ENCODE peak calls at places on chromosomes 13 and 19, in nine cellular contexts. One of them, this sample, is unnamed.
A peak's percentile ranks its signal among the peaks of the same experiment; 100 is the strongest.

GRCh38 chr19:7348587-7349230 is at the start of gene ARHGEF18:
- DNase-seq in NT2/D1: no peak
- DNase-seq in left lung: peak; percentile 88
- DNase-seq in CD8-positive, alpha-beta memory T cell: peak; percentile 26
- DNase-seq in transverse colon: peak; percentile 40
- DNase-seq in cardiac muscle cell: no peak
- DNase-seq in A549: no peak
- DNase-seq in fibroblast of lung: no peak
- DNase-seq in MM.1S: no peak
- DNase-seq in this sample: no peak

GRCh38 chr19:39941615-39942507 is 7.4 kb upstream of the FCGBP start:
- DNase-seq in fibroblast of lung: no peak
- DNase-seq in cardiac muscle cell: no peak
- DNase-seq in transverse colon: peak; percentile 55
- DNase-seq in CD8-positive, alpha-beta memory T cell: peak; percentile 50
- DNase-seq in left lung: no peak
- DNase-seq in MM.1S: peak; percentile 91
- DNase-seq in A549: no peak
- DNase-seq in NT2/D1: no peak
- DNase-seq in this sample: no peak

GRCh38 chr19:13085673-13086072 is 17.0 kb downstream of the LYL1 start:
- DNase-seq in A549: no peak
- DNase-seq in transverse colon: no peak
- DNase-seq in CD8-positive, alpha-beta memory T cell: no peak
- DNase-seq in fibroblast of lung: no peak
- DNase-seq in cardiac muscle cell: peak; percentile 60
- DNase-seq in left lung: no peak
- DNase-seq in MM.1S: no peak
- DNase-seq in NT2/D1: no peak
- DNase-seq in this sample: no peak

GRCh38 chr13:21413013-21413412 is 46.1 kb downstream of the ZDHHC20 start:
- DNase-seq in A549: no peak
- DNase-seq in CD8-positive, alpha-beta memory T cell: no peak
- DNase-seq in cardiac muscle cell: no peak
- DNase-seq in transverse colon: no peak
- DNase-seq in MM.1S: no peak
- DNase-seq in fibroblast of lung: no peak
- DNase-seq in NT2/D1: no peak
- DNase-seq in left lung: no peak
- DNase-seq in this sample: no peak

GRCh38 chr13:43664700-43665191 is 122.0 kb downstream of the ENOX1 start:
- DNase-seq in cardiac muscle cell: peak; percentile 18
- DNase-seq in NT2/D1: no peak
- DNase-seq in transverse colon: peak; percentile 35
- DNase-seq in MM.1S: peak; percentile 30
- DNase-seq in A549: no peak
- DNase-seq in fibroblast of lung: peak; percentile 79
- DNase-seq in CD8-positive, alpha-beta memory T cell: no peak
- DNase-seq in left lung: no peak
- DNase-seq in this sample: peak; percentile 11

GRCh38 chr19:35853038-35853756 is 893 bp upstream of the NPHS1 start:
- DNase-seq in A549: no peak
- DNase-seq in fibroblast of lung: no peak
- DNase-seq in NT2/D1: no peak
- DNase-seq in left lung: peak; percentile 53
- DNase-seq in MM.1S: no peak
- DNase-seq in CD8-positive, alpha-beta memory T cell: no peak
- DNase-seq in cardiac muscle cell: no peak
- DNase-seq in transverse colon: no peak
- DNase-seq in this sample: no peak

GRCh38 chr19:3053780-3054179 is 8.5 kb downstream of the TLE5 start:
- DNase-seq in left lung: no peak
- DNase-seq in MM.1S: no peak
- DNase-seq in transverse colon: no peak
- DNase-seq in NT2/D1: no peak
- DNase-seq in CD8-positive, alpha-beta memory T cell: no peak
- DNase-seq in A549: no peak
- DNase-seq in cardiac muscle cell: no peak
- DNase-seq in fibroblast of lung: no peak
- DNase-seq in this sample: no peak

GRCh38 chr13:77124423-77124822 is 97.5 kb upstream of the FBXL3 start:
- DNase-seq in fibroblast of lung: no peak
- DNase-seq in CD8-positive, alpha-beta memory T cell: no peak
- DNase-seq in left lung: no peak
- DNase-seq in NT2/D1: no peak
- DNase-seq in MM.1S: no peak
- DNase-seq in A549: no peak
- DNase-seq in transverse colon: no peak
- DNase-seq in cardiac muscle cell: no peak
- DNase-seq in this sample: no peak

GRCh38 chr19:46441775-46442332 is 13.1 kb upstream of the PNMA8C start:
- DNase-seq in transverse colon: no peak
- DNase-seq in fibroblast of lung: no peak
- DNase-seq in MM.1S: no peak
- DNase-seq in CD8-positive, alpha-beta memory T cell: no peak
- DNase-seq in A549: no peak
- DNase-seq in NT2/D1: no peak
- DNase-seq in cardiac muscle cell: no peak
- DNase-seq in left lung: no peak
- DNase-seq in this sample: no peak

GRCh38 chr19:7442423-7442822 is 46.4 kb downstream of the PEX11G start:
- DNase-seq in transverse colon: no peak
- DNase-seq in fibroblast of lung: no peak
- DNase-seq in CD8-positive, alpha-beta memory T cell: no peak
- DNase-seq in A549: no peak
- DNase-seq in MM.1S: no peak
- DNase-seq in NT2/D1: no peak
- DNase-seq in left lung: no peak
- DNase-seq in cardiac muscle cell: no peak
- DNase-seq in this sample: no peak

GRCh38 chr19:3722443-3723109 is 14.4 kb downstream of the TJP3 start:
- DNase-seq in fibroblast of lung: no peak
- DNase-seq in A549: no peak
- DNase-seq in CD8-positive, alpha-beta memory T cell: no peak
- DNase-seq in cardiac muscle cell: peak; percentile 57
- DNase-seq in transverse colon: peak; percentile 87
- DNase-seq in MM.1S: no peak
- DNase-seq in left lung: no peak
- DNase-seq in NT2/D1: no peak
- DNase-seq in this sample: no peak

GRCh38 chr13:46149272-46150133 is 32.5 kb downstream of the LCP1 start:
- DNase-seq in CD8-positive, alpha-beta memory T cell: no peak
- DNase-seq in cardiac muscle cell: no peak
- DNase-seq in A549: no peak
- DNase-seq in MM.1S: peak; percentile 39
- DNase-seq in NT2/D1: no peak
- DNase-seq in left lung: no peak
- DNase-seq in transverse colon: no peak
- DNase-seq in fibroblast of lung: no peak
- DNase-seq in this sample: no peak

GRCh38 chr13:110232756-110233155 is 74.2 kb downstream of the COL4A1 start:
- DNase-seq in NT2/D1: no peak
- DNase-seq in left lung: no peak
- DNase-seq in MM.1S: no peak
- DNase-seq in A549: no peak
- DNase-seq in fibroblast of lung: peak; percentile 82
- DNase-seq in cardiac muscle cell: no peak
- DNase-seq in CD8-positive, alpha-beta memory T cell: no peak
- DNase-seq in transverse colon: no peak
- DNase-seq in this sample: no peak

GRCh38 chr13:97391201-97391600 is 42.8 kb upstream of the RAP2A start:
- DNase-seq in CD8-positive, alpha-beta memory T cell: no peak
- DNase-seq in left lung: no peak
- DNase-seq in MM.1S: no peak
- DNase-seq in NT2/D1: no peak
- DNase-seq in transverse colon: no peak
- DNase-seq in cardiac muscle cell: no peak
- DNase-seq in A549: no peak
- DNase-seq in fibroblast of lung: no peak
- DNase-seq in this sample: no peak

GRCh38 chr13:99436686-99437416 is 64.4 kb upstream of the TM9SF2 start:
- DNase-seq in CD8-positive, alpha-beta memory T cell: peak; percentile 93
- DNase-seq in cardiac muscle cell: peak; percentile 89
- DNase-seq in A549: peak; percentile 42
- DNase-seq in NT2/D1: peak; percentile 84
- DNase-seq in transverse colon: peak; percentile 90
- DNase-seq in fibroblast of lung: peak; percentile 82
- DNase-seq in MM.1S: peak; percentile 79
- DNase-seq in left lung: peak; percentile 96
- DNase-seq in this sample: peak; percentile 67

GRCh38 chr13:114128624-114129522 is 3.5 kb downstream of the RASA3 start:
- DNase-seq in transverse colon: peak; percentile 79
- DNase-seq in cardiac muscle cell: no peak
- DNase-seq in fibroblast of lung: peak; percentile 85
- DNase-seq in left lung: peak; percentile 94
- DNase-seq in A549: no peak
- DNase-seq in CD8-positive, alpha-beta memory T cell: peak; percentile 80
- DNase-seq in MM.1S: no peak
- DNase-seq in NT2/D1: no peak
- DNase-seq in this sample: no peak

GRCh38 chr19:32869369-32870153 is at the start of gene SLC7A9:
- DNase-seq in A549: no peak
- DNase-seq in CD8-positive, alpha-beta memory T cell: no peak
- DNase-seq in fibroblast of lung: no peak
- DNase-seq in cardiac muscle cell: no peak
- DNase-seq in MM.1S: no peak
- DNase-seq in transverse colon: no peak
- DNase-seq in NT2/D1: no peak
- DNase-seq in left lung: no peak
- DNase-seq in this sample: no peak

GRCh38 chr19:41545547-41545946 is 30.4 kb upstream of the CEACAM21 start:
- DNase-seq in A549: no peak
- DNase-seq in NT2/D1: no peak
- DNase-seq in MM.1S: no peak
- DNase-seq in fibroblast of lung: no peak
- DNase-seq in CD8-positive, alpha-beta memory T cell: peak; percentile 21
- DNase-seq in cardiac muscle cell: no peak
- DNase-seq in transverse colon: no peak
- DNase-seq in left lung: no peak
- DNase-seq in this sample: no peak
- H3K4me1 ChIP-seq in A549: no peaks in the 10 kb centered on the region
- H3K4me1 ChIP-seq in NT2/D1: no peaks in the 10 kb centered on the region
- H3K4me1 ChIP-seq in MM.1S: peaks cover 42% of the 10 kb centered on the region
- H3K4me1 ChIP-seq in fibroblast of lung: no peaks in the 10 kb centered on the region
- H3K4me1 ChIP-seq in CD8-positive, alpha-beta memory T cell: peaks cover 65% of the 10 kb centered on the region
- H3K4me1 ChIP-seq in cardiac muscle cell: no peaks in the 10 kb centered on the region
- H3K4me1 ChIP-seq in transverse colon: no peaks in the 10 kb centered on the region
- H3K4me1 ChIP-seq in left lung: no peaks in the 10 kb centered on the region
- H3K4me1 ChIP-seq in this sample: no peaks in the 10 kb centered on the region

DNA sequence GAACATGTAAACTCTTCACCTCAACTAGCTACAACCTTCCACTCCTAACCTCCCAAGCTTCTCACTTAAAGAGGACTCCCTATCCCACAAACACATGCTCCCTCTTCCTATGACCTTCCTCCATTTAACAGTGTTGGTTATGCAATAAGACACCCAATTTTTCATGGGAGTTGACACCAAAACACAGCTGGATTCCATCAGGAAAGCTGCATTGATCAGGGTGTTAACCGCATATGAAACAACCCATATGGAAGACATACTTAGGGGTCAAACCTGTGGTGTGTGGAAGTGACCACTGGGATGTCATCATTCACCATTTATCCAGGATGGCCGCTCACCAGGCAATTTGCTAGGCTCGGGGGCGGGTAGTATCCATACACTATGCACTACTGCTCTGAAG is 21.9 kb downstream of the ZNF473 start:
- DNase-seq in fibroblast of lung: peak; percentile 72
- DNase-seq in left lung: no peak
- DNase-seq in A549: no peak
- DNase-seq in transverse colon: no peak
- DNase-seq in NT2/D1: no peak
- DNase-seq in cardiac muscle cell: no peak
- DNase-seq in CD8-positive, alpha-beta memory T cell: no peak
- DNase-seq in MM.1S: no peak
- DNase-seq in this sample: no peak
- H3K9me3 ChIP-seq in fibroblast of lung: peaks cover 13% of the 10 kb centered on the region
- H3K9me3 ChIP-seq in left lung: no peaks in the 10 kb centered on the region
- H3K9me3 ChIP-seq in A549: peaks cover 100% of the 10 kb centered on the region
- H3K9me3 ChIP-seq in transverse colon: peaks cover 16% of the 10 kb centered on the region
- H3K9me3 ChIP-seq in NT2/D1: peaks cover 40% of the 10 kb centered on the region
- H3K9me3 ChIP-seq in cardiac muscle cell: peaks cover 2% of the 10 kb centered on the region
- H3K9me3 ChIP-seq in CD8-positive, alpha-beta memory T cell: peaks cover 15% of the 10 kb centered on the region
- H3K9me3 ChIP-seq in MM.1S: no peaks in the 10 kb centered on the region
- H3K9me3 ChIP-seq in this sample: peaks cover 27% of the 10 kb centered on the region

GRCh38 chr19:50667759-50668231 is 18.6 kb downstream of the C19orf81 start:
- DNase-seq in left lung: no peak
- DNase-seq in MM.1S: no peak
- DNase-seq in transverse colon: no peak
- DNase-seq in NT2/D1: no peak
- DNase-seq in CD8-positive, alpha-beta memory T cell: no peak
- DNase-seq in fibroblast of lung: no peak
- DNase-seq in A549: no peak
- DNase-seq in cardiac muscle cell: no peak
- DNase-seq in this sample: no peak

GRCh38 chr19:50668416-50669318 is 19.4 kb downstream of the C19orf81 start:
- DNase-seq in NT2/D1: no peak
- DNase-seq in fibroblast of lung: no peak
- DNase-seq in MM.1S: no peak
- DNase-seq in transverse colon: no peak
- DNase-seq in left lung: no peak
- DNase-seq in CD8-positive, alpha-beta memory T cell: no peak
- DNase-seq in cardiac muscle cell: no peak
- DNase-seq in A549: no peak
- DNase-seq in this sample: no peak

GRCh38 chr19:50669319-50670101 is 20.3 kb downstream of the C19orf81 start:
- DNase-seq in CD8-positive, alpha-beta memory T cell: no peak
- DNase-seq in NT2/D1: no peak
- DNase-seq in left lung: no peak
- DNase-seq in MM.1S: peak; percentile 26
- DNase-seq in A549: peak; percentile 69
- DNase-seq in transverse colon: peak; percentile 21
- DNase-seq in fibroblast of lung: peak; percentile 25
- DNase-seq in cardiac muscle cell: peak; percentile 51
- DNase-seq in this sample: peak; percentile 64

GRCh38 chr19:50667177-50667758 is 18.0 kb downstream of the C19orf81 start:
- DNase-seq in CD8-positive, alpha-beta memory T cell: no peak
- DNase-seq in A549: no peak
- DNase-seq in fibroblast of lung: no peak
- DNase-seq in transverse colon: no peak
- DNase-seq in NT2/D1: no peak
- DNase-seq in left lung: no peak
- DNase-seq in MM.1S: no peak
- DNase-seq in cardiac muscle cell: no peak
- DNase-seq in this sample: no peak

DNA sequence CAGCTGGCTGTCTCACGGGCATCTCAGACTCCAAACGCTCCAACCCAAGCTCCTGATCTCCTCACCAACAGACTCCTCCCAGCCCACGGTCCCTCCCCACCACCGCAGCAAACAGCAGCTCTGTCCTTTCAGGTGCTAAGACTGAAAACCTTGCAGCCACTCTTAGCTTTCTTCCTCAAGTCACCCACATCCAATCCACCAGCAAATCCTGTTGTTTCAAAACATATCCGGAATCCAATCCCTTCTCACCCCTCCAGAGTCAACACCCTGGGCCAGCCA is 20.8 kb downstream of the C19orf81 start:
- DNase-seq in NT2/D1: no peak
- DNase-seq in CD8-positive, alpha-beta memory T cell: no peak
- DNase-seq in cardiac muscle cell: no peak
- DNase-seq in fibroblast of lung: no peak
- DNase-seq in A549: no peak
- DNase-seq in transverse colon: no peak
- DNase-seq in MM.1S: no peak
- DNase-seq in left lung: no peak
- DNase-seq in this sample: no peak
- H3K4me1 ChIP-seq in NT2/D1: peaks cover 6% of the 10 kb centered on the region
- H3K4me1 ChIP-seq in CD8-positive, alpha-beta memory T cell: no peaks in the 10 kb centered on the region
- H3K4me1 ChIP-seq in cardiac muscle cell: no peaks in the 10 kb centered on the region
- H3K4me1 ChIP-seq in fibroblast of lung: no peaks in the 10 kb centered on the region
- H3K4me1 ChIP-seq in A549: peaks cover 23% of the 10 kb centered on the region
- H3K4me1 ChIP-seq in transverse colon: no peaks in the 10 kb centered on the region
- H3K4me1 ChIP-seq in MM.1S: no peaks in the 10 kb centered on the region
- H3K4me1 ChIP-seq in left lung: no peaks in the 10 kb centered on the region
- H3K4me1 ChIP-seq in this sample: no peaks in the 10 kb centered on the region

GRCh38 chr13:23672616-23673015 is 102.4 kb downstream of the TNFRSF19 start:
- DNase-seq in cardiac muscle cell: no peak
- DNase-seq in fibroblast of lung: peak; percentile 80
- DNase-seq in CD8-positive, alpha-beta memory T cell: no peak
- DNase-seq in NT2/D1: no peak
- DNase-seq in transverse colon: no peak
- DNase-seq in MM.1S: no peak
- DNase-seq in A549: no peak
- DNase-seq in left lung: no peak
- DNase-seq in this sample: no peak
- H3K9me3 ChIP-seq in cardiac muscle cell: no peaks in the 10 kb centered on the region
- H3K9me3 ChIP-seq in fibroblast of lung: no peaks in the 10 kb centered on the region
- H3K9me3 ChIP-seq in CD8-positive, alpha-beta memory T cell: no peaks in the 10 kb centered on the region
- H3K9me3 ChIP-seq in NT2/D1: peaks cover 9% of the 10 kb centered on the region
- H3K9me3 ChIP-seq in transverse colon: no peaks in the 10 kb centered on the region
- H3K9me3 ChIP-seq in MM.1S: no peaks in the 10 kb centered on the region
- H3K9me3 ChIP-seq in A549: no peaks in the 10 kb centered on the region
- H3K9me3 ChIP-seq in left lung: no peaks in the 10 kb centered on the region
- H3K9me3 ChIP-seq in this sample: no peaks in the 10 kb centered on the region

This sample was measured in HAP-1.